ENCODE peak calls at places on chromosomes 7 and 10, in five cellular contexts. U is iPS DF 6.9, J is Panc1, I is vagina, N is brain microvascular endothelial cell. D is an unnamed sample.

GRCh38 chr7:114629762-114630161 is 215.1 kb downstream of the FOXP2 start:
- DNase-seq in N (no peak), J (no peak), I (no peak), U (no peak), D (no peak)

GRCh38 chr7:135971366-135971725 is 5.8 kb downstream of the MTPN start:
- DNase-seq in I (no peak), J (no peak), N (no peak), U (no peak), D (no peak)

GRCh38 chr7:149497467-149498261 is at the start of gene ZNF746:
- DNase-seq in U (peak), N (peak), I (no peak), J (no peak), D (peak)

GRCh38 chr10:115141254-115141653 is 48.1 kb downstream of the ATRNL1 start:
- DNase-seq in J (no peak), U (no peak), I (no peak), N (no peak), D (no peak)

GRCh38 chr10:30435068-30435422 is 1.1 kb downstream of the MAP3K8 start:
- DNase-seq in I (no peak), U (no peak), J (no peak), N (peak), D (no peak)

GRCh38 chr7:137000621-137001020 is 132.2 kb downstream of the CHRM2 start:
- DNase-seq in U (no peak), I (no peak), N (no peak), J (no peak), D (no peak)

GRCh38 chr10:34249634-34250033 is 565.5 kb downstream of the PARD3 start:
- DNase-seq in N (no peak), I (no peak), J (no peak), U (peak), D (no peak)

GRCh38 chr10:427746-428519 is 261.5 kb downstream of the DIP2C start:
- DNase-seq in I (no peak), J (no peak), N (no peak), U (no peak), D (no peak)

GRCh38 chr10:127227663-127228062 is 31.3 kb upstream of the INSYN2A start:
- DNase-seq in I (no peak), J (no peak), U (no peak), N (no peak), D (no peak)

GRCh38 chr7:7159063-7159645 is 23.2 kb upstream of the C1GALT1 start:
- DNase-seq in J (no peak), I (no peak), U (no peak), N (no peak), D (no peak)

GRCh38 chr10:78413294-78414055 is 379.8 kb downstream of the RPS24 start:
- DNase-seq in J (no peak), N (no peak), U (no peak), I (no peak), D (no peak)

GRCh38 chr7:18890134-18890533 is 227.3 kb downstream of the TWIST1 start:
- DNase-seq in J (no peak), N (peak), U (no peak), I (no peak), D (no peak)

GRCh38 chr7:7911756-7912155 is 56.8 kb upstream of the GLCCI1 start:
- DNase-seq in N (no peak), U (no peak), J (no peak), I (no peak), D (no peak)

GRCh38 chr7:464712-465461 is 54.8 kb downstream of the PDGFA start:
- DNase-seq in I (no peak), N (no peak), U (no peak), J (no peak), D (no peak)

GRCh38 chr7:30556854-30557644 is 37.6 kb upstream of the GARS1 start:
- DNase-seq in I (no peak), N (peak), U (no peak), J (no peak), D (no peak)

GRCh38 chr10:131014271-131014670 is 297.2 kb downstream of the TCERG1L start:
- DNase-seq in J (no peak), I (no peak), U (no peak), N (no peak), D (no peak)

GRCh38 chr7:73683916-73684693 is 708 bp downstream of the BUD23 start:
- DNase-seq in I (no peak), J (no peak), N (no peak), U (no peak), D (no peak)

GRCh38 chr10:11949152-11949551 is 93.5 kb downstream of the UPF2 start:
- DNase-seq in N (no peak), U (no peak), J (no peak), I (no peak), D (no peak)

GRCh38 chr10:51950996-51951392 is 251.6 kb upstream of the CSTF2T start:
- DNase-seq in U (no peak), I (no peak), N (no peak), J (no peak), D (no peak)

GRCh38 chr7:98211221-98211675 is at the start of gene BHLHA15:
- DNase-seq in U (no peak), I (no peak), N (no peak), J (no peak), D (no peak)

GRCh38 chr10:103168436-103168835 is 24.6 kb downstream of the NT5C2 start:
- DNase-seq in N (peak), J (no peak), I (no peak), U (no peak), D (no peak)

GRCh38 chr7:91892821-91893340 is 12.4 kb upstream of the MTERF1 start:
- DNase-seq in J (no peak), N (peak), U (no peak), I (no peak), D (no peak)

GRCh38 chr10:104080762-104081161 is 4.9 kb downstream of the COL17A1 start:
- DNase-seq in I (no peak), J (no peak), N (no peak), U (no peak), D (peak)

GRCh38 chr10:93402192-93402591 is 79.9 kb downstream of the MYOF start:
- DNase-seq in N (no peak), U (no peak), I (no peak), J (no peak), D (no peak)

GRCh38 chr7:70647801-70648491 is 484.0 kb upstream of the GALNT17 start:
- DNase-seq in I (no peak), J (no peak), N (peak), U (no peak), D (no peak)

GRCh38 chr10:77553966-77554365 is 83.6 kb downstream of the KCNMA1 start:
- DNase-seq in U (no peak), I (no peak), N (no peak), J (no peak), D (peak)

GRCh38 chr10:68327889-68328786 is 3.7 kb upstream of the HNRNPH3 start:
- DNase-seq in J (peak), I (no peak), N (peak), U (no peak), D (no peak)

GRCh38 chr7:128893251-128894100 is 17.0 kb downstream of the KCP start:
- DNase-seq in N (no peak), I (no peak), U (no peak), J (no peak), D (no peak)

GRCh38 chr7:157397751-157398691 is 61.2 kb downstream of the DNAJB6 start:
- DNase-seq in N (peak), J (no peak), I (no peak), U (no peak), D (no peak)

GRCh38 chr10:128380946-128381345 is 254.7 kb upstream of the MKI67 start:
- DNase-seq in I (no peak), J (no peak), U (no peak), N (no peak), D (no peak)

GRCh38 chr7:41003031-41003925 is 699.6 kb downstream of the INHBA start:
- DNase-seq in U (peak), J (no peak), N (peak), I (no peak), D (no peak)

GRCh38 chr7:116211913-116212596 is 1.7 kb downstream of the TES start:
- DNase-seq in I (no peak), U (no peak), N (no peak), J (no peak), D (no peak)

GRCh38 chr7:139635521-139636240 is 112.2 kb downstream of the CLEC2L start:
- DNase-seq in U (no peak), N (no peak), J (no peak), I (no peak), D (no peak)

GRCh38 chr10:30057421-30057841 is 2.0 kb downstream of the JCAD start:
- DNase-seq in U (no peak), N (no peak), I (no peak), J (no peak), D (no peak)

DNA sequence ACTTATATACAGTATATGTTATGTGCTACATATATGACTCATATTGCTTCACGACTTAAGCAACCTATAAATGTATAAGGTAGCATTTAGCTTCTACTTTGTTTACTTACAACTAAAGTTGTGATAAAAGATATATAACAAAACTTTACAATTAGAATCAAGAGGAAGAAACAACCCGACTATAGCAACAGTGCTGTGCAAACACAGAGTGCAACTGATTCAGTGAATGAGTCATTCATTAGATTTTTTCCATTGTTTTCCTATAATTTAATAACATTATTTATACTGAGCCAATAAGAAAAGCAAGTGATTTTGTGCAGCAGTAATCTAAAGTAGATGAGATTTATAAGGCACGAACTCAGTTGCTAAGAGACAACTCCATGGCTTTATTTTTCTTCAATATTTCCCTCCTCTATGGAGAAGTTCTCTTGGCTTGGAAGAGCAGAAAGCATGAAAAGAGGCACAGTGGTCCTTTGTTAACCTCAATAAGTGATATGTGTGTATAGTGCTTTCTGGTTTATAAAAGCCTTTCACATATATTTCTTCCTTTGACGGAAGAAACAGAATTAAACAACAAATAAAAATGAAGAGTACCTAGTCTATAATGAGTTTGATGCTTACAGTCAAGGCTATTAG is 19.8 kb downstream of the CEP41 start:
- DNase-seq in U (no peak), J (no peak), N (no peak), I (no peak), D (no peak)
- H3K27ac ChIP-seq in U (no peak), J (no peak), N (peak), I (no peak), D (peak)

DNA sequence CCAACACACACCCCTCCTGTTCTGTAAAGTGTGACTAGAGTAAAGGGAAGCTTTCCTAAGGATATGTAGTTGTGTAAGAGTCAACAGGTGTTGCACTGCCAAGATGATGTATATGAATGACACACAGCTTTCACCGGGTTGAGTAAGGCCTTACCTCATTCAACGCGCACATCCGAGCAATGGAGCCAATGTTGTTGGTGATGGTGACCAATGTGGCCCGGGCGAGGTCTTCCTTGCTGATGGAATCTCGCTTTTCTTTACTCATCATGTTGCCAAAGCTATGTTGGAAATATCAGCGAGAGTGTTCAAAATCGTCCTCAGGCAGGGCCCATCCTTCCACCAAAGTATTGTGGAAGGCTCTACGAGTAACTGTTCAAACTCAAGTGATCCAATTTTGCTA is 52.0 kb downstream of the PANK1 start:
- DNase-seq in J (no peak), I (no peak), U (no peak), N (no peak), D (no peak)
- H3K27ac ChIP-seq in J (no peak), I (no peak), U (no peak), N (no peak), D (no peak)

GRCh38 chr10:100328198-100328597 is 1.8 kb downstream of the PKD2L1 start:
- DNase-seq in U (no peak), J (no peak), I (no peak), N (no peak), D (no peak)

GRCh38 chr10:100325164-100325563 is 4.9 kb downstream of the PKD2L1 start:
- DNase-seq in J (no peak), N (no peak), U (no peak), I (no peak), D (no peak)

GRCh38 chr10:100327007-100327700 is 2.9 kb downstream of the PKD2L1 start:
- DNase-seq in I (no peak), N (no peak), U (no peak), J (no peak), D (no peak)

GRCh38 chr10:100330128-100330527 is at the start of gene PKD2L1:
- DNase-seq in I (no peak), J (no peak), U (no peak), N (no peak), D (no peak)

GRCh38 chr10:100327701-100328009 is 2.4 kb downstream of the PKD2L1 start:
- DNase-seq in N (no peak), U (no peak), J (no peak), I (no peak), D (no peak)
- H3K27ac ChIP-seq in N (no peak), U (no peak), J (no peak), I (no peak), D (no peak)

GRCh38 chr7:151941009-151941408 is 15.2 kb upstream of the GALNTL5 start:
- DNase-seq in I (no peak), U (no peak), J (no peak), N (no peak), D (no peak)

GRCh38 chr7:151934584-151934983 is 21.7 kb upstream of the GALNTL5 start:
- DNase-seq in N (no peak), I (no peak), U (no peak), J (no peak), D (no peak)

GRCh38 chr7:151938550-151938949 is 17.7 kb upstream of the GALNTL5 start:
- DNase-seq in N (no peak), J (no peak), I (no peak), U (no peak), D (no peak)

GRCh38 chr7:151940048-151940845 is 16.0 kb upstream of the GALNTL5 start:
- DNase-seq in J (peak), I (no peak), U (no peak), N (peak), D (no peak)

DNA sequence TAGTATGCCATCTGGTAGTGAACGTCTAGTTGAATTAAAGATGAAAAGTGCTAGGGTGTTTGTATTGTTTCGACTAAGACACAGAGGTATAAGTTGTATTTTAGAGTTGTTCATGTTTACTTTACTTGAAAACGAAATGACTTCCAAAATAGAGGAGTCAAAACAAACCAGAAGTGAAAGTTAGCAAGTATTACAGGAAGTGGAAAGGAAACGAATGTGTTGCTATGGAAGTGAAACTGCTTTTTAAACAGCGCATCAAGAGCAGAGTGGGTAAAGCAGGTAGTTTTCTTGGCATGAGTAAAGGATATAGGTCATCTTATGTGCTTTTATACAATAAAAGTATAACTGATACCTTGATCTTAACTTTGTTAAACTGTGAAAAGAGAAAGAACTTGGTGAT is 20.0 kb upstream of the GALNTL5 start:
- DNase-seq in N (no peak), J (no peak), I (no peak), U (no peak), D (no peak)
- H3K27ac ChIP-seq in N (no peak), J (no peak), I (no peak), U (no peak), D (no peak)

DNA sequence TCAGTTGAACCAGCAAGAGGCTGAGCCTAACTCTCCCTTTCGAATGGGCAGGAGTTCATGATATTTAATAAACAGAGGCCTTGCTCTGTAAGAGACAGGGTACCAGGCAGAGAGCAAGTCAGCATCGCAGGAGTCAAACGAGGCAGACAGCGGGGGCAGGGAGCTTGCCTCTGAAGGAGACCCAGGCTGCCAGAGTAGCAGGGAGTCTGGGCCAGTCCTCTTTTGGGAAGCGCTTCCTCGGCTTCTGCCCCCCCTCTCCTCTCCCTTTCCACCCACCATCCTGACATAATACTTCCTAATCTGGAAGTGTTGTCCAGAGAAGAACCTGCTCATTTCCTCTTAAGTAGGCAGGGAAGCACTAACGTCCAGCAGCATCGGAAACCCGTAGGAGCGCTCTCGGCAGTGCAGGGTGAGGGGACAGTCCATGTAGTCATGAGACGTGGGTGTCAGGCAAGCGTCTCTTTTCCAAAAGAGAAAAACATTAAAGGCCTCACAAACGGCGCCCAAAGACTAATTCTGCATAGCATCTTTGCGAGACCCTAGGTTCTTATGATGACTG is 171.1 kb downstream of the EGFR start:
- DNase-seq in I (no peak), N (no peak), J (no peak), U (no peak), D (no peak)
- H3K27ac ChIP-seq in I (no peak), N (no peak), J (no peak), U (no peak), D (no peak)

GRCh38 chr7:151723321-151723720 is 153.6 kb downstream of the PRKAG2 start:
- DNase-seq in N (no peak), U (no peak), J (no peak), I (no peak), D (no peak)
- H3K27ac ChIP-seq in N (no peak), U (no peak), J (no peak), I (no peak), D (no peak)

GRCh38 chr7:2197436-2198155 is 35.1 kb downstream of the MAD1L1 start:
- DNase-seq in U (no peak), I (no peak), N (no peak), J (no peak), D (no peak)
- H3K27ac ChIP-seq in U (no peak), I (no peak), N (no peak), J (no peak), D (no peak)

DNA sequence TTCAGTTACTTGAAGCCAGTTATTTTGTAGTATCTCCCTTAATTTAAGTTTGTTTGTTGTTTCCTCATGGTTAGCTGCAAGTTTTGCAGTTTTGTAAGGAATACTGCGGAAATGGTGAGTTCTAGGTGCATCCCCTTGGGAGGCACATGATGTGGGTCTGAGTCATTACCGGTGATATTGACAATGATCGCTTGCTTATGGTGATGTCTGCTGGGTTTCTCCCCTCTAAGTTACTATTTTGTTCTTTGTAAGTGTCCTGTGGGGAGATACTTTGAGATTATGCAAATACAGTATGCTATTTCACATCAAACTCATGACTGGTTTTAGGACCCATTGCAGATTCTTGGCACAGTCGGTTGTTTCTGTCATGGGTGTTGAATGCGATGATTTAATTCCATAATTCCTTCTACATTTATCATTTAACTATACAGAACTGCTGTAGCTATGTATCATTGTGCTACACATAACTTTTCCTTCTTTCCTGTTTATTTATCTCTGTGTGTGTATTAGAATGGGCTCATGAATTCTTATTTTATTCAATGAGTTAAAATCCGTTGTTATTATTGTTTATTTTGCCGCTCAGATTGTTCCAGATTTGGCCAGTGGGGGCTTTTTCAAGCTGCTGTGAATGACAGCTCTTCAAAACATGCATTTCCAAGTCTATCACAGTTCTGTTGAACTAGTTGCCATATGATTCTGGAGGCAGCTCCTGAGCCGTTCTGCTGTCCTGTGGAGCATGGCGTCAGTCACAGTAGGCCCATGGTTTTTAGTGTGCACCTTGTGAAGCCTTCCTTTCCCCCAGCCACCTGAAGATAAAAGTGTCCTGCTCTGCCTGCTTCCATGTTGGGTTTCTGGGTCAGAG is 18.4 kb downstream of the TSPAN14 start:
- DNase-seq in N (peak), U (no peak), J (no peak), I (no peak), D (no peak)
- H3K27ac ChIP-seq in N (peak), U (no peak), J (no peak), I (peak), D (no peak)

D was measured in substantia nigra.